ENCODE peak calls at places on chromosomes 16 and 17, in seven cellular contexts. W is tibial nerve, D is Peyer's patch, U is stomach, G is esophagus muscularis mucosa, C is body of pancreas, N is A549. B is an unnamed sample.
A peak's percentile ranks its signal among the peaks of the same experiment; 100 is the strongest.

GRCh38 chr16:51155901-51156810 is 5.1 kb upstream of the SALL1 start:
- DNase-seq in W (no peak), D (no peak), U (no peak), G (no peak), C (no peak), N (no peak), B (peak; percentile 57)

GRCh38 chr16:64196444-64196843 is 925.4 kb downstream of the CDH11 start:
- DNase-seq in W (no peak), D (no peak), U (no peak), G (no peak), C (no peak), N (no peak), B (no peak)

GRCh38 chr16:56349711-56350161 is 75.6 kb downstream of the AMFR start:
- DNase-seq in W (no peak), D (peak; percentile 40), U (no peak), G (no peak), C (no peak), N (no peak), B (no peak)

GRCh38 chr17:66459811-66460270 is 157.4 kb downstream of the PRKCA start:
- DNase-seq in W (peak; percentile 56), D (no peak), U (peak; percentile 48), G (no peak), C (no peak), N (peak; percentile 94), B (peak; percentile 71)

GRCh38 chr16:68564367-68564985 is 25.4 kb downstream of the ZFP90 start:
- DNase-seq in W (no peak), D (no peak), U (no peak), G (no peak), C (no peak), N (no peak), B (no peak)

GRCh38 chr17:65595071-65595655 is 33.7 kb upstream of the AXIN2 start:
- DNase-seq in W (no peak), D (no peak), U (no peak), G (no peak), C (no peak), N (peak; percentile 38), B (peak; percentile 19)

GRCh38 chr17:75642221-75643032 is 9.2 kb downstream of the SMIM5 start:
- DNase-seq in W (no peak), D (peak; percentile 60), U (peak; percentile 60), G (no peak), C (no peak), N (no peak), B (no peak)

GRCh38 chr17:4690745-4691144 is 13.2 kb downstream of the PELP1 start:
- DNase-seq in W (no peak), D (no peak), U (peak; percentile 43), G (no peak), C (no peak), N (no peak), B (no peak)

GRCh38 chr16:85055503-85056210 is 28.1 kb downstream of the KIAA0513 start:
- DNase-seq in W (peak; percentile 68), D (no peak), U (peak; percentile 64), G (no peak), C (no peak), N (no peak), B (peak; percentile 45)

GRCh38 chr17:79933863-79934652 is 94.8 kb upstream of the CBX4 start:
- DNase-seq in W (no peak), D (peak; percentile 79), U (peak; percentile 71), G (no peak), C (no peak), N (peak; percentile 60), B (no peak)

GRCh38 chr17:82062076-82062983 is 3.3 kb downstream of the DUS1L start:
- DNase-seq in W (no peak), D (no peak), U (no peak), G (no peak), C (no peak), N (no peak), B (no peak)

GRCh38 chr16:10965440-10966039 is 21.2 kb downstream of the CLEC16A start:
- DNase-seq in W (no peak), D (no peak), U (no peak), G (no peak), C (no peak), N (no peak), B (no peak)

GRCh38 chr17:17071531-17072360 is 29.5 kb downstream of the MPRIP start:
- DNase-seq in W (no peak), D (peak; percentile 40), U (no peak), G (no peak), C (no peak), N (no peak), B (peak; percentile 12)

GRCh38 chr16:11253995-11254912 is 1.8 kb downstream of the SOCS1 start:
- DNase-seq in W (no peak), D (no peak), U (no peak), G (no peak), C (no peak), N (no peak), B (no peak)

GRCh38 chr16:86500708-86501510 is 9.4 kb upstream of the FOXF1 start:
- DNase-seq in W (no peak), D (no peak), U (no peak), G (no peak), C (no peak), N (no peak), B (no peak)

GRCh38 chr17:5237541-5238016 is 2.9 kb upstream of the SCIMP start:
- DNase-seq in W (peak; percentile 55), D (peak; percentile 53), U (peak; percentile 61), G (no peak), C (peak; percentile 53), N (peak; percentile 77), B (no peak)

GRCh38 chr16:12723681-12724080 is 80.0 kb downstream of the CPPED1 start:
- DNase-seq in W (no peak), D (no peak), U (no peak), G (no peak), C (no peak), N (no peak), B (no peak)

GRCh38 chr17:59220328-59221158 is at the start of gene GDPD1:
- DNase-seq in W (peak; percentile 84), D (peak; percentile 96), U (peak; percentile 99), G (peak; percentile 97), C (peak; percentile 96), N (peak; percentile 94), B (peak; percentile 94)

GRCh38 chr17:13593757-13594156 is 8.0 kb downstream of the HS3ST3A1 start:
- DNase-seq in W (no peak), D (no peak), U (no peak), G (no peak), C (no peak), N (no peak), B (no peak)

GRCh38 chr17:13596241-13596941 is 5.3 kb downstream of the HS3ST3A1 start:
- DNase-seq in W (no peak), D (no peak), U (no peak), G (no peak), C (no peak), N (no peak), B (no peak)

GRCh38 chr17:13594310-13594709 is 7.4 kb downstream of the HS3ST3A1 start:
- DNase-seq in W (no peak), D (no peak), U (no peak), G (no peak), C (no peak), N (no peak), B (no peak)

GRCh38 chr17:13593021-13593751 is 8.5 kb downstream of the HS3ST3A1 start:
- DNase-seq in W (no peak), D (no peak), U (no peak), G (no peak), C (no peak), N (no peak), B (no peak)

DNA sequence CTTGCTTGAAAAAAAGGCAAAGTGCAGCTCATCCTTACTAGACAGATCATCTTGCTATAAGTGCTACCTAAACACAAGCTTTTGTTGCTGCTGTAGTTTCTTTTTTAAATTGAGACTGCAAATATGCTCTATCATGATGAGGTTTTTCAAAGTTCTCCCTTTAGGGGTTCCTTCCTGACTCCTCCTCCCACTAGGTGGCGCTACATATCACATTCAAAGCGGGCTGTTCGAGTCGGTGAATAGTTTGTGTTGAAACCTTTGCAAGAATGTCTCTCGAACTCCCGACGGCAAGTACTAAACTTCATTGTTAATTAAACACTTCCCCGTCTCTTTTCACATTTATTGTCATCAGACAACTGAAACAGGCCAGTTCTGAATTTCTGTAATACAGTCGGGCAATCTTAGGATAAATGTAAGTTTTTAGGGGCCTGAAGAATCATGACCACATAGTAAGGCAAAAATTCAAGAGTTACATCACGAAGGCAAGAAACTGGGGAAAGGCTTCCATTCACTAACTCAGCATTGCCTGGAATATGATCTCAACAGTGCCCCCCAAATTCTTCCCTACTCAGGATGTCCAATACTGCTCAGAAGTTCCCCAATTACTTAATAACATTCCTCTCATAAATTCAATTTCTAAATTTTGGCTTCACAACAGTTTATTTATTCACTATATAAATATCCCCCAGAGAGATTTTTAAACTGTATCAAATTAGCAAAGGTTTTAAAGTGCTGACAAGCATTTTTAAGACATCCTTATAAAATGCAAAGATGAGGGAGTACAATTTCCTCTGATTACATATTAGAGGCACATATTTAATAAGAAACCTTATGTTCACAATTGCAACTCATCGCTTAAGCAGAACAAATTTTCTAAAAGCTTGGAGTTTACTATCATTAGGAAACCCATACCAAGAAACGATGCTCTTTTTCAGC is 6.7 kb downstream of the HS3ST3A1 start:
- DNase-seq in W (peak; percentile 96), D (no peak), U (peak; percentile 74), G (no peak), C (peak; percentile 76), N (peak; percentile 67), B (peak; percentile 61)
- H3K4me3 ChIP-seq in W (no peak overlapping the region), D (no peak overlapping the region), U (no peak overlapping the region), G (no peak overlapping the region), C (no peak overlapping the region), N (no peak overlapping the region), B (no peak overlapping the region)

GRCh38 chr16:58252716-58253115 is 42.1 kb downstream of the PRSS54 start:
- DNase-seq in W (no peak), D (no peak), U (no peak), G (peak; percentile 75), C (no peak), N (no peak), B (no peak)

GRCh38 chr16:58249388-58249779 is 45.4 kb downstream of the PRSS54 start:
- DNase-seq in W (no peak), D (no peak), U (no peak), G (no peak), C (peak; percentile 15), N (no peak), B (no peak)

GRCh38 chr16:58249780-58250478 is 44.9 kb downstream of the PRSS54 start:
- DNase-seq in W (peak; percentile 40), D (peak; percentile 89), U (peak; percentile 89), G (peak; percentile 92), C (peak; percentile 88), N (peak; percentile 76), B (peak; percentile 51)
- TF ChIP-seq POLR2A in W (no peak), D (no peak), U (no peak), G (no peak), C (peak; percentile 61), N (peak; percentile 55), B (no peak)

GRCh38 chr17:48647103-48647963 is 21.2 kb upstream of the HOXB9 start:
- DNase-seq in W (no peak), D (no peak), U (no peak), G (no peak), C (no peak), N (peak; percentile 71), B (no peak)
- H3K4me3 ChIP-seq in W (peak overlapping the region; percentile 34), D (peak overlapping the region; percentile 53), U (peak overlapping the region; percentile 40), G (peak overlapping the region; percentile 49), C (no peak overlapping the region), N (peak overlapping the region; percentile 74), B (peak overlapping the region; percentile 14)

DNA sequence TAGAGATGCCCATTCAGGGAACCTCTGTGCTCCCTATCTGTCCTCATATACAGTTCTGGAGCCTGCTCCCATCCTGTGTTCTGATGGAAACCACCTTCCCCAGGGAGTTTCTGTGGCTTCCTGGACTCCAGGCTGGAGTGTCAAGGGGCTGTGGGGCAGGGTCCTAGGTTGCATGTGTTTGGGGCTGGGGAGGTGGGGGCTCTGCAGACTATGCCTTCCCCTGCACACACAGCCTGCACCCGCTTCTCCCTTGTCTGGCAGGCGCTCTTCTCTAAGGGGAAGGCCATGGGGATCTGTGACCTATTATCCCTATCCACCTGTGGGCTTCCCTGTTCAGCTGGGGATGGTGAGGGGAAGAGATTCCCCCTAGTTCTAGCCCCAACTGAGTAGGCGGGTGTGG is 14.3 kb downstream of the RARA start:
- DNase-seq in W (no peak), D (no peak), U (no peak), G (no peak), C (no peak), N (no peak), B (no peak)
- TF ChIP-seq POLR2A in W (no peak), D (no peak), U (no peak), G (no peak), C (no peak), N (no peak), B (no peak)